ENCODE peak calls at places on chromosome 4, in seven cellular contexts. D is sigmoid colon, O is lung, U is fibroblast of lung, N is upper lobe of right lung, W is RWPE1, P is breast epithelium. H is an unnamed sample.

GRCh38 chr4:108160741-108161352 is 7.9 kb downstream of the LEF1 start:
- DNase-seq in D (no peak), O (no peak), U (no peak), N (no peak), W (no peak), P (no peak), H (no peak)

GRCh38 chr4:53618321-53618720 is 27.0 kb upstream of the LNX1 start:
- DNase-seq in D (no peak), O (no peak), U (no peak), N (no peak), W (no peak), P (no peak), H (no peak)

GRCh38 chr4:37968747-37969146 is 8.5 kb downstream of the PTTG2 start:
- DNase-seq in D (no peak), O (no peak), U (no peak), N (no peak), W (no peak), P (no peak), H (no peak)

GRCh38 chr4:182955411-182955810 is 38.2 kb upstream of the DCTD start:
- DNase-seq in D (no peak), O (no peak), U (peak), N (no peak), W (no peak), P (no peak), H (no peak)

GRCh38 chr4:100062921-100063320 is 112.8 kb upstream of the H2AZ1 start:
- DNase-seq in D (no peak), O (no peak), U (peak), N (no peak), W (no peak), P (no peak), H (no peak)

GRCh38 chr4:97081951-97082350 is 1061.3 kb downstream of the STPG2 start:
- DNase-seq in D (no peak), O (no peak), U (no peak), N (no peak), W (no peak), P (no peak), H (no peak)

GRCh38 chr4:56757821-56758400 is 63.6 kb downstream of the SPINK2 start:
- DNase-seq in D (peak), O (peak), U (peak), N (peak), W (peak), P (peak), H (no peak)

GRCh38 chr4:81351653-81352455 is 119.9 kb downstream of the RASGEF1B start:
- DNase-seq in D (peak), O (peak), U (peak), N (peak), W (peak), P (peak), H (peak)

GRCh38 chr4:170089274-170089742 is 448 bp downstream of the AADAT start:
- DNase-seq in D (no peak), O (no peak), U (peak), N (no peak), W (peak), P (no peak), H (peak)

GRCh38 chr4:139454646-139455045 is 725 bp downstream of the RAB33B start:
- DNase-seq in D (no peak), O (no peak), U (no peak), N (no peak), W (no peak), P (no peak), H (no peak)

GRCh38 chr4:142348489-142349076 is 497.5 kb downstream of the INPP4B start:
- DNase-seq in D (no peak), O (no peak), U (no peak), N (no peak), W (no peak), P (no peak), H (no peak)

GRCh38 chr4:6722891-6723290 is 6.9 kb downstream of the BLOC1S4 start:
- DNase-seq in D (no peak), O (no peak), U (no peak), N (no peak), W (no peak), P (no peak), H (no peak)

GRCh38 chr4:54626113-54626512 is 31.6 kb upstream of the KIT start:
- DNase-seq in D (no peak), O (no peak), U (no peak), N (no peak), W (no peak), P (peak), H (no peak)

GRCh38 chr4:107069049-107069448 is 32.9 kb upstream of the DKK2 start:
- DNase-seq in D (no peak), O (no peak), U (peak), N (no peak), W (no peak), P (no peak), H (peak)

GRCh38 chr4:121072080-121072835 is at the start of gene NDNF:
- DNase-seq in D (peak), O (peak), U (peak), N (peak), W (no peak), P (no peak), H (no peak)

GRCh38 chr4:4681651-4682050 is 139.8 kb upstream of the STX18 start:
- DNase-seq in D (no peak), O (no peak), U (no peak), N (no peak), W (no peak), P (no peak), H (no peak)

DNA sequence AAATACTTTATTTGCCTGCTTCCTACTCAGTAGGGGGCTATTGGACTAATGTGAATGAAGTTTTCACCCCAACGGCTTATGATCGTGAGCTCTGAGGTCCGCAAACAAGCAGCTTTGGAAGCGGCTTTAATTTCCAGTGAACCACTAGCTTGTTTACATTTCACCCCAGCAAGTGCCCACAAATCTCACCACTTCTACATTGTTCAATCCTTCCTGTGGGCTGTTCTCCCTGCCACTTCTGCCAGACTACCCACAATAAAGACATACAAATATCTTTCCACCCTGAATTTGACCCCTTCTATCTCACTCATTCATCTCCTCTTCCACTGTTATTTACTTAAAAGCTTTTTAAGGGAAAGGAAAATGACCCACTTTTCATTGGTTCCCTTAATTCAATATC is 98.0 kb downstream of the CDS1 start:
- DNase-seq in D (no peak), O (no peak), U (no peak), N (no peak), W (no peak), P (no peak), H (no peak)
- H3K27ac ChIP-seq in D (no peak), O (no peak), U (no peak), N (no peak), W (no peak), P (no peak), H (no peak)

GRCh38 chr4:13542577-13543042 is 1.7 kb downstream of the NKX3-2 start:
- DNase-seq in D (peak), O (no peak), U (no peak), N (no peak), W (no peak), P (no peak), H (no peak)

GRCh38 chr4:13544556-13545393 is 467 bp upstream of the NKX3-2 start:
- DNase-seq in D (peak), O (peak), U (peak), N (peak), W (peak), P (no peak), H (peak)

GRCh38 chr4:13545394-13545808 is 1.1 kb upstream of the NKX3-2 start:
- DNase-seq in D (no peak), O (no peak), U (no peak), N (no peak), W (no peak), P (no peak), H (no peak)

GRCh38 chr4:13543091-13543581 is 1.2 kb downstream of the NKX3-2 start:
- DNase-seq in D (peak), O (no peak), U (no peak), N (no peak), W (no peak), P (no peak), H (no peak)

DNA sequence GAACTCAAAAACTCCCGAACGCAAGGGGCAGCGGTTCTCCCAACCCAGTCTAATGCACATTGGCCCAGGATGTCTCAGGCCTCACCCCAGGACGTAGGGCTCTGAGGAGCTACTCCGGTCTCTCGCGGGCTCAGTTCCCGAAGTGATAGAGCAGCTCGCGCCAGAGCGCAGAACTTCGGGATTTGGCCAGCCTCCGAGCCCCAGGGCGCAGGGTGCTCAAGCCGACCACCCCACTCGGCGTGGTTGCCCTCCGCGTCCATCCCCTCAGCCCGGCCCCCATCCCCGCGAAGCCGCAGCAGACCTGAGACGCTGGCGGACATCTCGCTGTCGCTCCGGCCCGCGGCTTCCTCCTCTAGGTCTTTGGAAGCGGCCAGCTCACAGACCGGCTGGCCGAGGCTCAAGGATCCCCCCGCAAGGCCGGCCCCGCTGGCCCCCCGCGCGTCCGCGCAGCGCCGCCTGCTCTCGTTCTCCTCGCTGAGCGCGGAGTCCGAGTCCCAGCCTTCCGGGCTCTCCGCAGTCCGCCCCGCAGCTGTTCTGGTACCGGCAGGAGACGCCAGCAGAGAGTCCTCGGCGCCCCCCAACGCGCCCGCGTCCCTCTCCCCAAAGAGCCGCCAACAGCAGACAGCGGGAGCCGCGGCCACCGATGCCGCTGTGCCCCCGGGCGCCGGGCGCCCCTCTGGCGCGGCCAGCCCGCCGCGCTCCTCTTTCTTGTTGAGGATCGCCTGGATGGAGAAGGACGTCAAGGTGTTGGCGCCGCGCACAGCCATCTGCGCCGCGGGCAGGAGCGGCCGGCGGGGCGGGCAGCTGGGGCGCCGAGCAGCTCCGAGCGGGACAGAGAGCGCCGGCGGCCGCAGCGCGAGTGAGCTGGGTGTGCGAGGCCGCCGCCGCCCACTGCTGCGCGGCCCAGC is at the start of gene NKX3-2:
- DNase-seq in D (peak), O (no peak), U (peak), N (no peak), W (no peak), P (no peak), H (peak)
- H3K27ac ChIP-seq in D (peak), O (no peak), U (no peak), N (no peak), W (no peak), P (no peak), H (no peak)

DNA sequence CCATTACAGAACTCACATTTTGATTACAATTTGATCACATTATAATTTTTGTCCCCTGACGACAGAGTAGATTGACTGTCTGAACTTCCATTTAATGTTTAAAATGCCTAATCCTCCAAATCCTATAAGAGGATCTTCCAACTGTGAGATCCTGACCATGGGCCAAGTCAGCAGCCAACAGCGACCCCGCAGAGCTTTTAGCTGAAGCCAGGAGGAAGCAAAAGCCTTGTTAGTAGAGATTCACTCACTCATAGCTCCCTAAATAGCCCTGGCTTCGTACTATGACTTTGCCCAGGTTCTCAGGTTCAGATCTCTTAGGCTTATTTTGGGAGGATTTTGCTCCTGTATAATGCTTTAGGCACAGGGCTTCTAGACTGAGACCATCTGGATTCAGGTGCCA is 413.1 kb downstream of the NKX6-1 start:
- DNase-seq in D (no peak), O (no peak), U (no peak), N (no peak), W (no peak), P (no peak), H (no peak)
- H3K27ac ChIP-seq in D (no peak), O (no peak), U (no peak), N (no peak), W (no peak), P (no peak), H (no peak)

GRCh38 chr4:138243369-138243768 is 1.2 kb upstream of the SLC7A11 start:
- DNase-seq in D (no peak), O (no peak), U (peak), N (no peak), W (no peak), P (no peak), H (peak)

GRCh38 chr4:138241281-138242075 is 671 bp downstream of the SLC7A11 start:
- DNase-seq in D (no peak), O (no peak), U (peak), N (no peak), W (peak), P (no peak), H (no peak)

GRCh38 chr4:138239496-138239895 is 2.7 kb downstream of the SLC7A11 start:
- DNase-seq in D (no peak), O (no peak), U (no peak), N (no peak), W (no peak), P (no peak), H (no peak)

GRCh38 chr4:138242830-138243149 is 641 bp upstream of the SLC7A11 start:
- DNase-seq in D (no peak), O (no peak), U (no peak), N (no peak), W (no peak), P (no peak), H (peak)

GRCh38 chr4:138242076-138242829 is at the start of gene SLC7A11:
- DNase-seq in D (no peak), O (peak), U (peak), N (no peak), W (peak), P (peak), H (peak)
- H3K27ac ChIP-seq in D (no peak), O (no peak), U (peak), N (peak), W (peak), P (peak), H (peak)